ENCODE peak calls at places on chromosomes 6 and 20, in five cellular contexts. One of them, this sample, is unnamed. For H3K4me1, the result is how much of the 10 kb centered on the place peaks cover.

GRCh38 chr6:45773906-45774305 is 241.8 kb downstream of the CLIC5 start:
- DNase-seq in mucosa of descending colon: no peak
- DNase-seq in CD8-positive, alpha-beta memory T cell: no peak
- DNase-seq in tibial artery: no peak
- DNase-seq in CD4-positive, CD25-positive, alpha-beta regulatory T cell: no peak
- DNase-seq in this sample: no peak

GRCh38 chr6:168347615-168348014 is 28.0 kb upstream of the DACT2 start:
- DNase-seq in mucosa of descending colon: no peak
- DNase-seq in CD8-positive, alpha-beta memory T cell: no peak
- DNase-seq in tibial artery: no peak
- DNase-seq in CD4-positive, CD25-positive, alpha-beta regulatory T cell: no peak
- DNase-seq in this sample: no peak

GRCh38 chr6:91386204-91386603 is 799.3 kb upstream of the MAP3K7 start:
- DNase-seq in mucosa of descending colon: no peak
- DNase-seq in CD8-positive, alpha-beta memory T cell: no peak
- DNase-seq in tibial artery: no peak
- DNase-seq in CD4-positive, CD25-positive, alpha-beta regulatory T cell: no peak
- DNase-seq in this sample: no peak

GRCh38 chr6:136050475-136050874 is 199.0 kb downstream of the PDE7B start:
- DNase-seq in mucosa of descending colon: no peak
- DNase-seq in CD8-positive, alpha-beta memory T cell: no peak
- DNase-seq in tibial artery: no peak
- DNase-seq in CD4-positive, CD25-positive, alpha-beta regulatory T cell: no peak
- DNase-seq in this sample: no peak

GRCh38 chr6:142537612-142538478 is 236.0 kb downstream of the ADGRG6 start:
- DNase-seq in mucosa of descending colon: no peak
- DNase-seq in CD8-positive, alpha-beta memory T cell: no peak
- DNase-seq in tibial artery: no peak
- DNase-seq in CD4-positive, CD25-positive, alpha-beta regulatory T cell: no peak
- DNase-seq in this sample: no peak

GRCh38 chr6:131963063-131963462 is 11.9 kb upstream of the CCN2 start:
- DNase-seq in mucosa of descending colon: no peak
- DNase-seq in CD8-positive, alpha-beta memory T cell: no peak
- DNase-seq in tibial artery: no peak
- DNase-seq in CD4-positive, CD25-positive, alpha-beta regulatory T cell: no peak
- DNase-seq in this sample: no peak

GRCh38 chr6:139135578-139136545 is 982 bp downstream of the HECA start:
- DNase-seq in mucosa of descending colon: peak
- DNase-seq in CD8-positive, alpha-beta memory T cell: peak
- DNase-seq in tibial artery: peak
- DNase-seq in CD4-positive, CD25-positive, alpha-beta regulatory T cell: peak
- DNase-seq in this sample: peak

GRCh38 chr20:17648306-17648646 is 33.8 kb downstream of the RRBP1 start:
- DNase-seq in mucosa of descending colon: no peak
- DNase-seq in CD8-positive, alpha-beta memory T cell: no peak
- DNase-seq in tibial artery: no peak
- DNase-seq in CD4-positive, CD25-positive, alpha-beta regulatory T cell: no peak
- DNase-seq in this sample: no peak

GRCh38 chr6:112851141-112851540 is 504.0 kb downstream of the RFPL4B start:
- DNase-seq in mucosa of descending colon: no peak
- DNase-seq in CD8-positive, alpha-beta memory T cell: no peak
- DNase-seq in tibial artery: no peak
- DNase-seq in CD4-positive, CD25-positive, alpha-beta regulatory T cell: no peak
- DNase-seq in this sample: no peak

GRCh38 chr6:50380409-50381105 is 330.8 kb upstream of the DEFB112 start:
- DNase-seq in mucosa of descending colon: no peak
- DNase-seq in CD8-positive, alpha-beta memory T cell: no peak
- DNase-seq in tibial artery: no peak
- DNase-seq in CD4-positive, CD25-positive, alpha-beta regulatory T cell: no peak
- DNase-seq in this sample: no peak

GRCh38 chr6:142378138-142378875 is 76.5 kb downstream of the ADGRG6 start:
- DNase-seq in mucosa of descending colon: no peak
- DNase-seq in CD8-positive, alpha-beta memory T cell: no peak
- DNase-seq in tibial artery: no peak
- DNase-seq in CD4-positive, CD25-positive, alpha-beta regulatory T cell: no peak
- DNase-seq in this sample: no peak

GRCh38 chr20:36167826-36168634 is 13.5 kb downstream of the EPB41L1 start:
- DNase-seq in mucosa of descending colon: no peak
- DNase-seq in CD8-positive, alpha-beta memory T cell: no peak
- DNase-seq in tibial artery: no peak
- DNase-seq in CD4-positive, CD25-positive, alpha-beta regulatory T cell: no peak
- DNase-seq in this sample: no peak

GRCh38 chr20:47503685-47504084 is 2.0 kb downstream of the NCOA3 start:
- DNase-seq in mucosa of descending colon: no peak
- DNase-seq in CD8-positive, alpha-beta memory T cell: no peak
- DNase-seq in tibial artery: no peak
- DNase-seq in CD4-positive, CD25-positive, alpha-beta regulatory T cell: no peak
- DNase-seq in this sample: no peak

GRCh38 chr6:23505021-23505420 is 621.0 kb upstream of the NRSN1 start:
- DNase-seq in mucosa of descending colon: no peak
- DNase-seq in CD8-positive, alpha-beta memory T cell: no peak
- DNase-seq in tibial artery: no peak
- DNase-seq in CD4-positive, CD25-positive, alpha-beta regulatory T cell: no peak
- DNase-seq in this sample: no peak

GRCh38 chr6:32198345-32198696 is 5.9 kb upstream of the GPSM3 start:
- DNase-seq in mucosa of descending colon: no peak
- DNase-seq in CD8-positive, alpha-beta memory T cell: no peak
- DNase-seq in tibial artery: peak
- DNase-seq in CD4-positive, CD25-positive, alpha-beta regulatory T cell: no peak
- DNase-seq in this sample: no peak

GRCh38 chr6:169277619-169278018 is 24.0 kb upstream of the THBS2 start:
- DNase-seq in mucosa of descending colon: no peak
- DNase-seq in CD8-positive, alpha-beta memory T cell: no peak
- DNase-seq in tibial artery: no peak
- DNase-seq in CD4-positive, CD25-positive, alpha-beta regulatory T cell: no peak
- DNase-seq in this sample: no peak

GRCh38 chr6:110329729-110330436 is 28.3 kb downstream of the METTL24 start:
- DNase-seq in mucosa of descending colon: peak
- DNase-seq in CD8-positive, alpha-beta memory T cell: no peak
- DNase-seq in tibial artery: no peak
- DNase-seq in CD4-positive, CD25-positive, alpha-beta regulatory T cell: no peak
- DNase-seq in this sample: no peak

GRCh38 chr6:73696990-73697651 is 1.1 kb downstream of the CD109 start:
- DNase-seq in mucosa of descending colon: no peak
- DNase-seq in CD8-positive, alpha-beta memory T cell: no peak
- DNase-seq in tibial artery: no peak
- DNase-seq in CD4-positive, CD25-positive, alpha-beta regulatory T cell: no peak
- DNase-seq in this sample: no peak

GRCh38 chr6:170134077-170135040 is 156.5 kb downstream of the DLL1 start:
- DNase-seq in mucosa of descending colon: no peak
- DNase-seq in CD8-positive, alpha-beta memory T cell: no peak
- DNase-seq in tibial artery: peak
- DNase-seq in CD4-positive, CD25-positive, alpha-beta regulatory T cell: no peak
- DNase-seq in this sample: peak

GRCh38 chr6:89357390-89357789 is 4.9 kb upstream of the UBE2J1 start:
- DNase-seq in mucosa of descending colon: no peak
- DNase-seq in CD8-positive, alpha-beta memory T cell: no peak
- DNase-seq in tibial artery: no peak
- DNase-seq in CD4-positive, CD25-positive, alpha-beta regulatory T cell: no peak
- DNase-seq in this sample: no peak

GRCh38 chr20:2386516-2387179 is 5.9 kb downstream of the TGM6 start:
- DNase-seq in mucosa of descending colon: no peak
- DNase-seq in CD8-positive, alpha-beta memory T cell: no peak
- DNase-seq in tibial artery: no peak
- DNase-seq in CD4-positive, CD25-positive, alpha-beta regulatory T cell: no peak
- DNase-seq in this sample: no peak

DNA sequence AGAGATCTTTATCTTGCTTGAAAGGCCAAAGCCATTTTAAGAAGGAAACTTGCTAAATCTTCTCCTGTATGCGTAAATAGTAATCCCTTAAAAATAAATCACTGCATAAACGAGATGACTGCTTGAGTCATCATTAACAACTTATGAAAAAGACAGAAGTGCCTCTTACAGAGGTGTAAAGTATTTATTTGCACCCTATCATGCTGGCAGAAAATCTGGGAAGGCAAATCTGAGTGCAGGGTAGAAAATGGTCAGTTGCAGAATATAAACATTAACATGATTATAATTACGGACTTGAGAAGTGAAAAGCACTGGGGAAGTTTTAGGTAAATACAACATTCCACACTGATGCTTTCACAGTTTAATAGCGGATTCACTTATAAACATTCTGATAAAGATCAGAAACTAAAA is 67.5 kb upstream of the FBXO30 start:
- DNase-seq in mucosa of descending colon: no peak
- DNase-seq in CD8-positive, alpha-beta memory T cell: no peak
- DNase-seq in tibial artery: no peak
- DNase-seq in CD4-positive, CD25-positive, alpha-beta regulatory T cell: no peak
- DNase-seq in this sample: no peak
- H3K4me3 ChIP-seq in mucosa of descending colon: no peak
- H3K4me3 ChIP-seq in CD8-positive, alpha-beta memory T cell: no peak
- H3K4me3 ChIP-seq in tibial artery: no peak
- H3K4me3 ChIP-seq in CD4-positive, CD25-positive, alpha-beta regulatory T cell: no peak
- H3K4me3 ChIP-seq in this sample: no peak

DNA sequence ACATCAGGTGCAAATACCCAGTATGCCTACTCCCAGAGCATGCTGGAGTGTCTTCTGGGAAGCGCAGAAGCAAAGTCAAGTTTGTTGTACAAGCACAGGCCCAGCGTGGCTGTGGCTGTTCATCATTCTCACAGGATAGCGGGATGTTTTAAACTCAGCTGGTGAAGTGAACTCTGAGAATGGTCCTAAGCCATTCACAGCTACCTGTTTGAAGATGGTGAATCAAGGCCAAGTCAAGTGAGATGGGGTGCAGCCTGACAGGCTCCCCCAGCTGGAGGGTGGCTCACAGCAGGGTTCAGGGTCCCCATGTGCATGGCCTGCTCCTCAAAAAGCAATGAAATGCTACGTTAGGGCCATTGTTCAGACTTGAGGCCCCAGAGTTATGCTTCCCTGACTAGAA is 304.7 kb upstream of the FOXQ1 start:
- DNase-seq in mucosa of descending colon: no peak
- DNase-seq in CD8-positive, alpha-beta memory T cell: no peak
- DNase-seq in tibial artery: no peak
- DNase-seq in CD4-positive, CD25-positive, alpha-beta regulatory T cell: no peak
- DNase-seq in this sample: no peak
- H3K4me1 ChIP-seq in mucosa of descending colon: under half
- H3K4me1 ChIP-seq in CD8-positive, alpha-beta memory T cell: under half
- H3K4me1 ChIP-seq in tibial artery: under half
- H3K4me1 ChIP-seq in CD4-positive, CD25-positive, alpha-beta regulatory T cell: under half
- H3K4me1 ChIP-seq in this sample: under half

DNA sequence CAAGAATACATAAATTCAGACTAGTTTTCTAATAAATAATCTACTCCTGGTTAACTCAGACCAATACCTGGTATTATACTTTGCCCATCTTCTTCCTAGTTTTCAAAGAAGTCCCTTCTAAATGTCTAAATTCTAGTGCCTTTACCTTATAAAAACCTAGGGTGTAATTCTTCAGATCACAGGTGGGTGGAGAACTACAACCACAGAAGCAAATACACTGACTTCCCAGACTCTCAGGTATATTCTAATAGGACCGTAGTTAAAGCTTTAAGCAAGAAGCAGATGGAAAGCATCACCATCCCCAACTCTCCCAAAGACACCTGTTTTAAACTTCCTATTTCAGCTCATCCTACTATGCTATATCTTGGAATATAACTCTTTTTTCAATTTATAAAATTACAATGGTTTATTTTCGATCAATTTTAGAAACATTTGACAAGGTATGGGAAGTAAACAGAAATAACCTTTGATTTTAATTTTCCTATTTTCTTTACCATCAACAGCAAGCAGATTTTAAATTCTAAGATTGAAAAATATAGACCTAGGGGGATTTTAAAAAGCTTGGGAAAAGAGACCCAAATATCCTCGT is 15.8 kb downstream of the MAN1A1 start:
- DNase-seq in mucosa of descending colon: no peak
- DNase-seq in CD8-positive, alpha-beta memory T cell: no peak
- DNase-seq in tibial artery: no peak
- DNase-seq in CD4-positive, CD25-positive, alpha-beta regulatory T cell: no peak
- DNase-seq in this sample: no peak
- H3K4me3 ChIP-seq in mucosa of descending colon: no peak
- H3K4me3 ChIP-seq in CD8-positive, alpha-beta memory T cell: no peak
- H3K4me3 ChIP-seq in tibial artery: no peak
- H3K4me3 ChIP-seq in CD4-positive, CD25-positive, alpha-beta regulatory T cell: no peak
- H3K4me3 ChIP-seq in this sample: no peak

GRCh38 chr6:108651781-108652227 is 91.1 kb downstream of the FOXO3 start:
- DNase-seq in mucosa of descending colon: no peak
- DNase-seq in CD8-positive, alpha-beta memory T cell: no peak
- DNase-seq in tibial artery: peak
- DNase-seq in CD4-positive, CD25-positive, alpha-beta regulatory T cell: no peak
- DNase-seq in this sample: no peak
- H3K4me1 ChIP-seq in mucosa of descending colon: under half
- H3K4me1 ChIP-seq in CD8-positive, alpha-beta memory T cell: under half
- H3K4me1 ChIP-seq in tibial artery: half or more
- H3K4me1 ChIP-seq in CD4-positive, CD25-positive, alpha-beta regulatory T cell: under half
- H3K4me1 ChIP-seq in this sample: half or more

GRCh38 chr6:161226005-161226964 is 47.6 kb downstream of the AGPAT4 start:
- DNase-seq in mucosa of descending colon: no peak
- DNase-seq in CD8-positive, alpha-beta memory T cell: peak
- DNase-seq in tibial artery: no peak
- DNase-seq in CD4-positive, CD25-positive, alpha-beta regulatory T cell: no peak
- DNase-seq in this sample: no peak

GRCh38 chr6:161228096-161228495 is 45.8 kb downstream of the AGPAT4 start:
- DNase-seq in mucosa of descending colon: no peak
- DNase-seq in CD8-positive, alpha-beta memory T cell: no peak
- DNase-seq in tibial artery: no peak
- DNase-seq in CD4-positive, CD25-positive, alpha-beta regulatory T cell: no peak
- DNase-seq in this sample: no peak

GRCh38 chr6:161228911-161229591 is 44.8 kb downstream of the AGPAT4 start:
- DNase-seq in mucosa of descending colon: no peak
- DNase-seq in CD8-positive, alpha-beta memory T cell: no peak
- DNase-seq in tibial artery: no peak
- DNase-seq in CD4-positive, CD25-positive, alpha-beta regulatory T cell: no peak
- DNase-seq in this sample: no peak

GRCh38 chr6:161225677-161226004 is 48.2 kb downstream of the AGPAT4 start:
- DNase-seq in mucosa of descending colon: no peak
- DNase-seq in CD8-positive, alpha-beta memory T cell: no peak
- DNase-seq in tibial artery: no peak
- DNase-seq in CD4-positive, CD25-positive, alpha-beta regulatory T cell: no peak
- DNase-seq in this sample: no peak

GRCh38 chr6:161227004-161227950 is 46.6 kb downstream of the AGPAT4 start:
- DNase-seq in mucosa of descending colon: no peak
- DNase-seq in CD8-positive, alpha-beta memory T cell: no peak
- DNase-seq in tibial artery: no peak
- DNase-seq in CD4-positive, CD25-positive, alpha-beta regulatory T cell: no peak
- DNase-seq in this sample: no peak
- H3K4me3 ChIP-seq in mucosa of descending colon: no peak
- H3K4me3 ChIP-seq in CD8-positive, alpha-beta memory T cell: no peak
- H3K4me3 ChIP-seq in tibial artery: no peak
- H3K4me3 ChIP-seq in CD4-positive, CD25-positive, alpha-beta regulatory T cell: no peak
- H3K4me3 ChIP-seq in this sample: no peak

GRCh38 chr20:50521221-50521642 is 11.0 kb downstream of the PTPN1 start:
- DNase-seq in mucosa of descending colon: no peak
- DNase-seq in CD8-positive, alpha-beta memory T cell: no peak
- DNase-seq in tibial artery: no peak
- DNase-seq in CD4-positive, CD25-positive, alpha-beta regulatory T cell: no peak
- DNase-seq in this sample: no peak

GRCh38 chr20:50521709-50522674 is 11.8 kb downstream of the PTPN1 start:
- DNase-seq in mucosa of descending colon: no peak
- DNase-seq in CD8-positive, alpha-beta memory T cell: no peak
- DNase-seq in tibial artery: no peak
- DNase-seq in CD4-positive, CD25-positive, alpha-beta regulatory T cell: no peak
- DNase-seq in this sample: no peak

GRCh38 chr20:50519036-50519780 is 9.0 kb downstream of the PTPN1 start:
- DNase-seq in mucosa of descending colon: no peak
- DNase-seq in CD8-positive, alpha-beta memory T cell: no peak
- DNase-seq in tibial artery: no peak
- DNase-seq in CD4-positive, CD25-positive, alpha-beta regulatory T cell: no peak
- DNase-seq in this sample: no peak

GRCh38 chr20:50518270-50518721 is 8.1 kb downstream of the PTPN1 start:
- DNase-seq in mucosa of descending colon: no peak
- DNase-seq in CD8-positive, alpha-beta memory T cell: no peak
- DNase-seq in tibial artery: no peak
- DNase-seq in CD4-positive, CD25-positive, alpha-beta regulatory T cell: no peak
- DNase-seq in this sample: no peak

GRCh38 chr20:50520222-50520877 is 10.2 kb downstream of the PTPN1 start:
- DNase-seq in mucosa of descending colon: no peak
- DNase-seq in CD8-positive, alpha-beta memory T cell: no peak
- DNase-seq in tibial artery: no peak
- DNase-seq in CD4-positive, CD25-positive, alpha-beta regulatory T cell: no peak
- DNase-seq in this sample: no peak
- H3K4me1 ChIP-seq in mucosa of descending colon: half or more
- H3K4me1 ChIP-seq in CD8-positive, alpha-beta memory T cell: half or more
- H3K4me1 ChIP-seq in tibial artery: under half
- H3K4me1 ChIP-seq in CD4-positive, CD25-positive, alpha-beta regulatory T cell: half or more
- H3K4me1 ChIP-seq in this sample: half or more

This sample was measured in heart left ventricle.